ENCODE peak calls at places on chromosomes 13 and 19, in six cellular contexts. U is CD8-positive, alpha-beta T cell; Q is AG04449; D is heart right ventricle; C is CD8-positive, alpha-beta memory T cell; V is lower leg skin. N is an unnamed sample.

GRCh38 chr13:106331116-106331515 is 204.3 kb downstream of the EFNB2 start:
- DNase-seq in D (no peak), C (no peak), Q (no peak), U (no peak), V (no peak), N (no peak)

GRCh38 chr13:34076319-34076718 is 258.4 kb downstream of the RFC3 start:
- DNase-seq in D (no peak), U (no peak), Q (no peak), C (no peak), V (no peak), N (no peak)

GRCh38 chr13:29849731-29850212 is 645 bp downstream of the UBL3 start:
- DNase-seq in Q (no peak), V (peak), U (no peak), C (peak), D (peak), N (no peak)

GRCh38 chr13:111626371-111627305 is 306.2 kb downstream of the TEX29 start:
- DNase-seq in C (no peak), Q (no peak), D (no peak), V (no peak), U (no peak), N (no peak)

GRCh38 chr13:81929988-81930387 is 1589.1 kb upstream of the SPRY2 start:
- DNase-seq in U (no peak), Q (no peak), C (no peak), V (no peak), D (no peak), N (no peak)

GRCh38 chr19:535017-535835 is 3.7 kb downstream of the CDC34 start:
- DNase-seq in Q (no peak), U (no peak), D (no peak), V (no peak), C (no peak), N (no peak)

GRCh38 chr19:49469828-49470614 is 4.0 kb upstream of the FLT3LG start:
- DNase-seq in V (no peak), D (no peak), U (peak), Q (no peak), C (peak), N (no peak)

GRCh38 chr19:11295665-11296245 is at the start of gene TSPAN16:
- DNase-seq in U (no peak), D (no peak), Q (no peak), C (no peak), V (no peak), N (no peak)

GRCh38 chr19:5138606-5139594 is 170.0 kb downstream of the KDM4B start:
- DNase-seq in Q (no peak), U (peak), V (peak), D (peak), C (peak), N (peak)

GRCh38 chr13:110136660-110137585 is 170.0 kb downstream of the COL4A1 start:
- DNase-seq in Q (no peak), C (no peak), V (peak), D (no peak), U (no peak), N (no peak)

GRCh38 chr19:38793186-38793585 is 4.2 kb downstream of the LGALS7B start:
- DNase-seq in D (no peak), U (no peak), V (no peak), Q (peak), C (no peak), N (no peak)

GRCh38 chr19:17871878-17872250 is at the start of gene SLC5A5:
- DNase-seq in C (no peak), D (no peak), V (no peak), Q (no peak), U (no peak), N (no peak)

GRCh38 chr19:17874423-17875135 is 2.8 kb downstream of the SLC5A5 start:
- DNase-seq in Q (no peak), V (no peak), U (no peak), D (no peak), C (no peak), N (no peak)

GRCh38 chr19:17873661-17874422 is 2.1 kb downstream of the SLC5A5 start:
- DNase-seq in C (peak), D (no peak), U (peak), V (no peak), Q (no peak), N (no peak)

GRCh38 chr19:17871032-17871877 is 490 bp upstream of the SLC5A5 start:
- DNase-seq in C (no peak), V (no peak), U (no peak), Q (no peak), D (no peak), N (no peak)

GRCh38 chr19:17872251-17873001 is 681 bp downstream of the SLC5A5 start:
- DNase-seq in D (no peak), V (no peak), U (no peak), C (no peak), Q (no peak), N (no peak)
- H3K4me3 ChIP-seq in D (no peak), V (no peak), U (peak), C (peak), Q (no peak), N (no peak)

DNA sequence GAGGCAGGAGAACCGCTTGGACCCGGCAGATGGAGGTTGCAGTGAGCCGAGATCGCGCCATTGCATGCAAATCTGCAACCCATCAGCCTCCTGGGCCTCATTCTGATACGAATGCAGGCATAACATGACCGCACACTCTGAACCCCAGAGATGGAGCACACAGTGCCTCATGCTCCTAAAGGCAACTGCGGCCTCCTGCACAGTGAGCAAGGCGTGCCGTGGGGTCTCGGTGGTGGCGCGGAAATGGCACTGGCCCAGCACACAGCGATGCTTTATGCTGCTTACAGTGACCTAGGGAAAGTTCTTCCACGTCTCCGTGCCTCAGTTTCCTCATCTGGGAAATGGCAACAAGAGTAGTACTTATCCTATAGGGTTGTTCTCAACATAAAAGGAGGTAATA is 2.0 kb upstream of the C19orf12 start:
- DNase-seq in V (no peak), D (no peak), U (no peak), C (no peak), Q (no peak), N (no peak)
- H3K4me3 ChIP-seq in V (no peak), D (no peak), U (no peak), C (no peak), Q (no peak), N (no peak)

DNA sequence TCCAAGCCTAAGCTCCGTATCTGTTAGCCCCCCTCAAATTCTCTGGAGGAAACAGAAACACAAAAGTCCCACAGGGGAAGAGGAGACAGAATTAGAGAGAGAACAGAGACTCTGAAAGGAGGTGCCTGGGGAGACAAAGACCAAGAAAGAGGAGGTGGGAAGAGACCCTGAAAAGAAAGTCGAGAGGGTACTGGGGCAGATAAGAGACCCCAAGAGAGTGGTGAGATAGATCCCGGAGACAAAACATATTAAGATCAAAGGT is 919 bp upstream of the GRWD1 start:
- DNase-seq in V (no peak), C (no peak), D (no peak), U (no peak), Q (no peak), N (no peak)
- H3K4me3 ChIP-seq in V (no peak), C (peak), D (peak), U (peak), Q (peak), N (peak)

GRCh38 chr19:52585101-52585500 is 15.0 kb downstream of the ZNF701 start:
- DNase-seq in D (no peak), V (no peak), U (no peak), Q (no peak), C (no peak), N (no peak)
- H3K4me3 ChIP-seq in D (peak), V (no peak), U (no peak), Q (no peak), C (no peak), N (peak)

DNA sequence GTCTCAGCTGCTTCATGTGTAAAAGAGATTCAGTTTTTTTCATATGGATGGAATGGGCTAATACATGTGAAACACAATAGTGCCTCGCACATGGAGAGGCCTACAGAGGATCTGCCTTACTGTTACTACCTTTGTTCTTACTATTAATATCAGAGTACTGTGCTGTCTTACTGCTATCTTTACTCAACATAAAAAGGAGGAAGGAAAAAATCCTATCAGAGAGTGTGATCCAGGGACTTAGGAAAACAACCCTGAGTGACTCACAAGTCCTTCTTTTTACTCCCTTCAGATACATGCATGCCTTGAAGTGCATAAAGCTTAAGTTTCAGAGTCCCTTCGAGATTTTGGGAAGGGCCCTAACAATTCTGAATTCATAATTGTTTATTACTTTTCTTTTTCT is 136.8 kb downstream of the TBC1D4 start:
- DNase-seq in D (no peak), U (no peak), C (no peak), Q (no peak), V (no peak), N (peak)
- H3K4me3 ChIP-seq in D (no peak), U (no peak), C (no peak), Q (no peak), V (no peak), N (no peak)

DNA sequence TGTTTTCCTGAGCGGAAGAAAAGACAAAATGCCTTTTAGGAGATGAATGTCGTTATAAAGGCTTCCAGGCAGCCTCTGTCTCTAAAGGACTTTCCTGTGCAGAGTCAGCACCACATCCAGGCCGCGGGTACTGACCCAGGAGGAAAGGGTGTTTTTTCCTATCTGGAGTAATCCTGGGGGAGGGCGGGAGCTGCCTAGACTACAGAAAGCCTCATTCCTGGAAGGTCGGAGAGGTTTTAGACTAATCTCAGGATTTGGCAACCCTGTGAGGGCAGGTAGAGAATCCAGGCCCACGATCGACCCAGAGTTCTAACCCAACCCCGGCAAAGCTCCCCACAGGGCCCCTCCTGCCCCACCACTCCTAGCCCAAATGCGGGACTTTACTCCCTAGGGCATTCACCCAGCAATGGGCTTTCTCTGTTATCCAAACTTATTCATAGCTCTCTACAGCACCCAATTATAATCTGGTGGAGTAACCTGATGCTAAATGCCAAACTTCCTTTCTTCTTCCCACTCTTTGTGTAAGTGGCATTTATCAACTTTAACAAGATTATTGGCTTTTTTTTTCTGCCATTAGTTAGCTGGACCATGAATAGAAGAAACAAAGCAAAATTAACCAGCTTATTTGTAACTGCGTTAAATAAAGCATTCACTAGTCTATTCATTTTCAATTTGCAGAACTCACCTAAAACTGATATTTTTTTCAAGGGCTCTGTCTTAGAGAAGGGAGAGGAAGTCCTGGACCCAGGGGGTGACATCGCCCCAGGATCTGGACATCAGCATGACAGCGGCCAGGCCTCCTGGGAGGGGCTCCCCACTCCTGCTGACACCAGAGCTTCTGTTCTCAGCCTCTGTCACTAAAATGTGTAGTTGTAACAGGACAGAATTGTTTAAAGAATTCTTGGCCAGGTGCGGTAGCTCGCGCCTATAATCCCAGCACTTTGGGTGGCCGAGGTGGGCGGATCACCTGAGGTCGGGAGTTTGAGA is 1.4 kb downstream of the FAM124A start:
- DNase-seq in Q (no peak), C (no peak), V (no peak), D (peak), U (no peak), N (no peak)
- H3K4me3 ChIP-seq in Q (no peak), C (no peak), V (no peak), D (peak), U (no peak), N (no peak)

GRCh38 chr13:20192470-20193141 is at the start of gene GJB2:
- DNase-seq in C (no peak), U (no peak), Q (no peak), D (no peak), V (no peak), N (no peak)

GRCh38 chr13:20188649-20189553 is 3.8 kb downstream of the GJB2 start:
- DNase-seq in U (no peak), V (no peak), Q (no peak), C (no peak), D (no peak), N (no peak)

GRCh38 chr13:20191311-20191901 is 1.3 kb downstream of the GJB2 start:
- DNase-seq in C (no peak), Q (no peak), V (no peak), D (no peak), U (no peak), N (no peak)

GRCh38 chr13:20191902-20192469 is 752 bp downstream of the GJB2 start:
- DNase-seq in Q (no peak), C (no peak), D (no peak), V (no peak), U (no peak), N (no peak)

GRCh38 chr13:20190481-20191310 is 2.0 kb downstream of the GJB2 start:
- DNase-seq in V (no peak), C (no peak), Q (peak), U (no peak), D (no peak), N (peak)
- H3K4me3 ChIP-seq in V (no peak), C (no peak), Q (no peak), U (no peak), D (no peak), N (no peak)

GRCh38 chr19:32458500-32459123 is 53.0 kb downstream of the DPY19L3 start:
- DNase-seq in V (no peak), U (no peak), C (no peak), D (no peak), Q (no peak), N (no peak)
- H3K4me3 ChIP-seq in V (no peak), U (no peak), C (no peak), D (no peak), Q (no peak), N (no peak)

DNA sequence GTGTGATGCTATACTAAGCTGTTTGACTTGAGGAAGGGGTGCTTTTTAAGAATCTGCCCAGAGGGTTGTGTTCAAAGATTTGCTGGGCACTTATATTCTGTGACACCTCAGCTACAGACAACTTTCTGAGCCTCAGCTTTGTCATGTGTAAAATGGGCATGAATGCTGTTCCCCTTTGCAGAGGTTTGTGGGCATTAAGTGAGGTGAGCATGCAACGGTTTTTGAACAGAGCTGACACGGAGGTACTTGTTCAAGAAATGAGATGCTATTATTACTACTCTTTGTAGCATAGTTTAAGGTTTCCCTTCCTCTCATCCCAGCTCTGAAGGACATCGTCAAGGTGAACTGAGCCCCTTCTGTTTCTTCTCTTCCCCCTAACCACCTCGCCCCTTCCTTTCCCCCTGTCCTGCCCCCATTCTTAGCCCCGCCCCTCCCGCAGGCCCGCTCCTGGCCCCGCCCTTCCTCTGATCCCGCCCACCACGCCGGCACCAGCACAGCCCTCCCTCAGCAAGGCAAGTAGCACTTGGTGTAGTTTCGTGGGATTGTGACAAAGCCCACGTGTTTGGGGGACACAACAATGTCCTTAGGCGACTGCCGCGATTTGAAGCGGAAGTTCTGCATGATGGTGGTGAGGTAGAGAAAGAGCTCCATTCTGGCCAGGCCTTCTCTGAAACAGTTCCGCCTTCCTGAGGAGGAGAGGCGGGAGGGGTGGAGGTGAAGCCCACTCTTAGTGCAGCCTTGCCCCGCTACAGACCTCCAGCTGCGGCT is 26.1 kb upstream of the CYP2A7 start:
- DNase-seq in C (peak), D (peak), Q (no peak), U (peak), V (no peak), N (no peak)
- H3K4me3 ChIP-seq in C (peak), D (no peak), Q (no peak), U (peak), V (no peak), N (no peak)

GRCh38 chr19:29850482-29850881 is 38.7 kb downstream of the CCNE1 start:
- DNase-seq in Q (no peak), V (no peak), U (no peak), C (no peak), D (no peak), N (no peak)
- H3K4me3 ChIP-seq in Q (no peak), V (no peak), U (no peak), C (no peak), D (no peak), N (no peak)

N was measured in skeletal muscle cell.